ENCODE peak calls at places on chromosomes 11 and 22, in six cellular contexts. J, W, E, C, O and F are unnamed samples.

GRCh38 chr11:86781546-86781945 is 18.8 kb upstream of the PRSS23 start:
- DNase-seq in J (no peak), W (no peak), E (no peak), C (no peak), O (no peak), F (no peak)

GRCh38 chr11:73404048-73404447 is 27.8 kb downstream of the RELT start:
- DNase-seq in J (peak), W (peak), E (no peak), C (peak), O (peak), F (peak)

GRCh38 chr11:132969892-132970291 is 562.4 kb downstream of the OPCML start:
- DNase-seq in J (no peak), W (no peak), E (no peak), C (no peak), O (no peak), F (no peak)

GRCh38 chr11:109946322-109946846 is 146.8 kb upstream of the ZC3H12C start:
- DNase-seq in J (peak), W (peak), E (peak), C (peak), O (peak), F (peak)

GRCh38 chr22:19892249-19892879 is 37.7 kb upstream of the GNB1L start:
- DNase-seq in J (no peak), W (no peak), E (peak), C (peak), O (peak), F (no peak)

GRCh38 chr11:28730336-28730735 is 622.1 kb downstream of the METTL15 start:
- DNase-seq in J (no peak), W (peak), E (peak), C (no peak), O (no peak), F (peak)

GRCh38 chr11:65444314-65445051 is 21.9 kb downstream of the NEAT1 start:
- DNase-seq in J (no peak), W (no peak), E (no peak), C (no peak), O (no peak), F (peak)

GRCh38 chr22:39703890-39704658 is 133.5 kb downstream of the CACNA1I start:
- DNase-seq in J (no peak), W (no peak), E (peak), C (peak), O (no peak), F (no peak)

GRCh38 chr11:110075087-110075821 is 17.9 kb upstream of the ZC3H12C start:
- DNase-seq in J (no peak), W (no peak), E (no peak), C (no peak), O (no peak), F (no peak)

GRCh38 chr22:46149493-46149997 is 781 bp upstream of the PPARA start:
- DNase-seq in J (no peak), W (no peak), E (no peak), C (peak), O (peak), F (no peak)

GRCh38 chr11:95559899-95560298 is 229.7 kb downstream of the FAM76B start:
- DNase-seq in J (no peak), W (no peak), E (no peak), C (no peak), O (no peak), F (no peak)

GRCh38 chr11:119888119-119888518 is 159.1 kb upstream of the NECTIN1 start:
- DNase-seq in J (peak), W (peak), E (no peak), C (no peak), O (no peak), F (no peak)

GRCh38 chr11:60169264-60169915 is 13.5 kb downstream of the MS4A6A start:
- DNase-seq in J (no peak), W (no peak), E (peak), C (peak), O (peak), F (no peak)

GRCh38 chr11:65446446-65447277 is 24.1 kb downstream of the NEAT1 start:
- DNase-seq in J (no peak), W (no peak), E (peak), C (no peak), O (no peak), F (no peak)

GRCh38 chr11:216081-216974 is 8.8 kb downstream of the RIC8A start:
- DNase-seq in J (no peak), W (no peak), E (no peak), C (no peak), O (no peak), F (no peak)

GRCh38 chr11:74134661-74135515 is 35.9 kb downstream of the C2CD3 start:
- DNase-seq in J (no peak), W (no peak), E (peak), C (no peak), O (no peak), F (peak)

GRCh38 chr22:21816787-21817496 is 50.5 kb downstream of the MAPK1 start:
- DNase-seq in J (no peak), W (peak), E (peak), C (no peak), O (no peak), F (peak)

GRCh38 chr11:42870480-42870879 is 441.3 kb upstream of the API5 start:
- DNase-seq in J (no peak), W (no peak), E (no peak), C (no peak), O (no peak), F (no peak)

GRCh38 chr11:120500414-120500936 is 11.1 kb upstream of the GRIK4 start:
- DNase-seq in J (no peak), W (no peak), E (no peak), C (no peak), O (peak), F (peak)

GRCh38 chr11:73270855-73271477 is 1.2 kb upstream of the P2RY6 start:
- DNase-seq in J (no peak), W (no peak), E (no peak), C (peak), O (no peak), F (no peak)

GRCh38 chr22:36238348-36239149 is 778 bp downstream of the APOL2 start:
- DNase-seq in J (no peak), W (no peak), E (no peak), C (no peak), O (peak), F (peak)

GRCh38 chr11:66598993-66599392 is 6.0 kb downstream of the CCS start:
- DNase-seq in J (no peak), W (no peak), E (no peak), C (no peak), O (no peak), F (no peak)

GRCh38 chr11:111524056-111524455 is 9.5 kb downstream of the HOATZ start:
- DNase-seq in J (no peak), W (no peak), E (no peak), C (no peak), O (no peak), F (no peak)

GRCh38 chr22:50734986-50735738 is 2.8 kb upstream of the ACR start:
- DNase-seq in J (no peak), W (no peak), E (no peak), C (no peak), O (no peak), F (no peak)

GRCh38 chr11:2375964-2376551 is 1.1 kb upstream of the CD81 start:
- DNase-seq in J (no peak), W (no peak), E (no peak), C (no peak), O (no peak), F (no peak)

GRCh38 chr11:67542169-67542568 is 18.9 kb upstream of the CABP2 start:
- DNase-seq in J (no peak), W (no peak), E (no peak), C (no peak), O (no peak), F (no peak)

GRCh38 chr11:76678316-76678715 is 7.8 kb upstream of the LRRC32 start:
- DNase-seq in J (no peak), W (no peak), E (no peak), C (no peak), O (no peak), F (no peak)